ENCODE peak calls at places on chromosomes 13 and 19, in six cellular contexts. O is MM.1S, V is left ventricle myocardium inferior, N is kidney epithelial cell, R is Panc1, S is stomach. U is an unnamed sample.

GRCh38 chr19:36436531-36436930 is 18.1 kb upstream of the ZFP82 start:
- DNase-seq in S (no peak), V (no peak), O (no peak), R (no peak), N (no peak), U (no peak)

GRCh38 chr13:79185580-79185979 is 220.5 kb downstream of the RBM26 start:
- DNase-seq in N (no peak), V (no peak), R (no peak), O (no peak), S (no peak), U (no peak)

GRCh38 chr19:7904074-7905020 is 670 bp downstream of the MAP2K7 start:
- DNase-seq in R (no peak), O (peak; percentile 42), V (no peak), N (no peak), S (no peak), U (no peak)

GRCh38 chr13:59345316-59345715 is 818.4 kb downstream of the DIAPH3 start:
- DNase-seq in R (no peak), S (no peak), N (no peak), O (no peak), V (peak; percentile 80), U (no peak)

GRCh38 chr13:34025746-34026145 is 207.8 kb downstream of the RFC3 start:
- DNase-seq in V (no peak), S (no peak), R (no peak), N (no peak), O (no peak), U (peak; percentile 16)

GRCh38 chr19:35748106-35749020 is at the start of gene LIN37:
- DNase-seq in V (peak; percentile 99), R (peak; percentile 100), S (peak; percentile 99), N (peak; percentile 96), O (peak; percentile 99), U (peak; percentile 99)

GRCh38 chr13:53001871-53002270 is 26.7 kb upstream of the OLFM4 start:
- DNase-seq in R (no peak), O (no peak), V (no peak), N (no peak), S (no peak), U (no peak)

GRCh38 chr13:50085063-50085462 is 69.8 kb downstream of the KCNRG start:
- DNase-seq in R (no peak), V (no peak), N (no peak), O (no peak), S (no peak), U (no peak)

GRCh38 chr19:46181386-46181774 is 33.3 kb downstream of the IGFL2 start:
- DNase-seq in O (peak; percentile 12), R (no peak), N (no peak), S (no peak), V (no peak), U (no peak)

GRCh38 chr19:40685016-40685526 is 5.4 kb downstream of the NUMBL start:
- DNase-seq in R (no peak), O (no peak), N (no peak), V (no peak), S (no peak), U (no peak)

GRCh38 chr19:45474191-45474940 is 6.6 kb downstream of the FOSB start:
- DNase-seq in N (no peak), R (no peak), O (no peak), S (no peak), V (no peak), U (no peak)

GRCh38 chr13:36712785-36713184 is 39.0 kb downstream of the SERTM1 start:
- DNase-seq in V (no peak), R (no peak), S (no peak), O (no peak), N (peak; percentile 74), U (peak; percentile 24)

GRCh38 chr19:6536138-6536671 is 5.4 kb downstream of the TNFSF9 start:
- DNase-seq in S (peak; percentile 50), N (no peak), O (peak; percentile 97), V (no peak), R (no peak), U (no peak)

GRCh38 chr13:99307648-99308339 is 595 bp upstream of the GPR183 start:
- DNase-seq in N (peak; percentile 74), S (no peak), O (no peak), V (no peak), R (peak; percentile 10), U (no peak)

GRCh38 chr13:35917252-35917941 is 213.8 kb downstream of the DCLK1 start:
- DNase-seq in V (no peak), S (no peak), O (peak; percentile 70), R (no peak), N (no peak), U (no peak)

GRCh38 chr19:4977299-4978174 is 8.6 kb downstream of the KDM4B start:
- DNase-seq in O (no peak), S (peak; percentile 34), V (peak; percentile 56), N (peak; percentile 51), R (no peak), U (peak; percentile 70)

GRCh38 chr13:65300220-65300619 is 1929.9 kb downstream of the PCDH9 start:
- DNase-seq in S (no peak), V (no peak), O (no peak), N (no peak), R (no peak), U (no peak)

GRCh38 chr13:46553886-46554855 is 1.2 kb downstream of the LRCH1 start:
- DNase-seq in R (no peak), O (peak; percentile 43), S (peak; percentile 71), N (no peak), V (peak; percentile 69), U (no peak)

GRCh38 chr13:101706651-101707050 is 254.2 kb downstream of the ITGBL1 start:
- DNase-seq in O (no peak), N (peak; percentile 69), V (no peak), S (no peak), R (no peak), U (peak; percentile 60)

GRCh38 chr19:45800009-45800553 is 7.4 kb upstream of the DMWD start:
- DNase-seq in R (no peak), O (no peak), N (peak; percentile 65), V (no peak), S (no peak), U (no peak)

GRCh38 chr13:42011601-42012401 is 36.6 kb upstream of the DGKH start:
- DNase-seq in R (no peak), S (peak; percentile 28), O (no peak), N (no peak), V (no peak), U (no peak)

GRCh38 chr13:40668335-40668734 is 1.9 kb upstream of the FOXO1 start:
- DNase-seq in S (no peak), R (no peak), N (no peak), O (peak; percentile 29), V (peak; percentile 62), U (no peak)

GRCh38 chr13:113299951-113300350 is 2.9 kb downstream of the LAMP1 start:
- DNase-seq in S (no peak), V (no peak), O (no peak), R (no peak), N (no peak), U (no peak)

GRCh38 chr13:113364371-113364932 is 522 bp upstream of the GRTP1 start:
- DNase-seq in N (no peak), O (no peak), V (no peak), R (no peak), S (no peak), U (no peak)

GRCh38 chr13:78020861-78021260 is 102.2 kb upstream of the EDNRB start:
- DNase-seq in V (no peak), R (no peak), S (no peak), O (no peak), N (no peak), U (no peak)
- TF ChIP-seq CTCF in V (no peak), R (no peak), S (no peak), O (no peak), N (no peak), U (no peak)

GRCh38 chr19:49065905-49066512 is 1.4 kb upstream of the NTF4 start:
- DNase-seq in R (no peak), S (no peak), V (no peak), O (no peak), N (no peak), U (no peak)
- H3K27me3 ChIP-seq in R (no peaks in the 10 kb centered on the region), S (no peaks in the 10 kb centered on the region), V (peaks cover 96% of the 10 kb centered on the region), O (peaks cover 91% of the 10 kb centered on the region), N (peaks cover 32% of the 10 kb centered on the region), U (peaks cover 17% of the 10 kb centered on the region)

DNA sequence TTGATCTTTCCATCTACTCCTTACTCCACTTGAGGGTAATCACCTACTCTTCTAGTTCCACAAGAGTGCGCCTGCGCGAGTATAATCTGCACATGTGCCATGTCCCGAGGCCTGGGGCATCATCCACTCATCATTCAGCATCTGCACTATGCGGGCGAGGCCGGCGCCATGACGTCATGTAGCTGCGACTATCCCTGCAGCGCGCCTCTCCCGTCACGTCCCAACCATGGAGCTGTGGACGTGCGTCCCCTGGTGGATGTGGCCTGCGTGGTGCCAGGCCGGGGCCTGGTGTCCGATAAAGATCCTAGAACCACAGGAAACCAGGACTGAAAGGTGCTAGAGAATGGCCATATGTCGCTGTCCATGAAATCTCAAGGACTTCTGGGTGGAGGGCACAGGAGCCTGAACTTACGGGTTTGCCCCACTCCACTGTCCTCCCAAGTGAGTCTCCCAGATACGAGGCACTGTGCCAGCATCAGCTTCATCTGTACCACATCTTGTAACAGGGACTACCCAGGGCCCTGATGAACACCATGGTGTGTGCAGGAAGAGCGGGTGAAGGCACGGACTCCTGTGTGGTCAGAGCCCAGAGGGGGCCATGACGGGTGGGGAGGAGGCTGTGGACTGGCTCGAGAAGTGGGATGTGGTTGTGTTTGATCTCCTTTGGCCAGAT is 2.7 kb upstream of the KLK2 start:
- DNase-seq in S (no peak), R (no peak), O (peak; percentile 70), N (no peak), V (no peak), U (no peak)
- TF ChIP-seq CTCF in S (no peak), R (no peak), O (peak; percentile 67), N (no peak), V (no peak), U (no peak)

GRCh38 chr13:111537115-111537728 is 216.8 kb downstream of the TEX29 start:
- DNase-seq in O (no peak), R (no peak), S (no peak), V (no peak), N (no peak), U (no peak)

GRCh38 chr13:111539252-111539651 is 218.8 kb downstream of the TEX29 start:
- DNase-seq in N (no peak), S (no peak), O (no peak), R (no peak), V (no peak), U (no peak)

GRCh38 chr13:111536239-111536638 is 215.8 kb downstream of the TEX29 start:
- DNase-seq in S (no peak), O (no peak), V (no peak), N (no peak), R (no peak), U (no peak)

GRCh38 chr13:111539791-111540446 is 219.5 kb downstream of the TEX29 start:
- DNase-seq in R (no peak), N (no peak), S (no peak), O (no peak), V (no peak), U (no peak)

DNA sequence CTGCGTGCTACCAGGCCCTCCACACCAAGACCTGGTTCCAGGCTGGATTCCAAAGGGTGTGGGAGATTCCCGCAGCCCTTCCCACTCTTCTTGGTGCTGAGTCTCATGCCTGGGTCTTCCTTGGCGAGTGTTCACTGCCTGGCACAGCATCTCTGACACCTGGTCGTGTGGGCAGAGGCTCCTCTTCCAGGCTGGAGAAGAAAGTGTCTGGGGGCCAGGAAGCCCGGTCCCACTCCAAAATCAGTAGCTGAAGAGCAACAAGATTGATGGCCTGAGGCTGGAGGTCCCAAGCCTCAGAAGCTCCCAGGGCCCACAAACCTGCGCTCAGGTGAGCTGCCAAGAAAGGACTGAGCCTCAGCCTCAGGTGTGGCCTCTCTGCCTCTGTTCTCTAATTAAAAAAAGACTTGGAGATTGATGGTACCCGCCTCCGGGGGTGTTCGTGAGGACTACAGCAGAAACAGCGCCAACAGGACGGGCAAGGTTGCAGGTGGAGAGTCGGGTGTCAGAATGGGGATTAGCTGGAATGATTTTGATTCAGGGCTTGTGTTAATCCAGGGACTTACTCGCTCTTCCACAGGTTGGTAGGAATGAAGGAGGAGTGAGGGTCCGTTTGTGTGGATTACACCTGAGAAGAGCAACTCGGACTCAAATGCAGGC is 217.5 kb downstream of the TEX29 start:
- DNase-seq in V (no peak), O (no peak), R (no peak), N (no peak), S (no peak), U (no peak)
- H3K27me3 ChIP-seq in V (peaks cover 98% of the 10 kb centered on the region), O (no peaks in the 10 kb centered on the region), R (peaks cover 5% of the 10 kb centered on the region), N (peaks cover 12% of the 10 kb centered on the region), S (no peaks in the 10 kb centered on the region), U (no peaks in the 10 kb centered on the region)

U was measured in BJ.